ENCODE peak calls at places on chromosomes 11 and 22, in four cellular contexts. One of them, this sample, is unnamed.

GRCh38 chr11:26331911-26332571 is at the start of gene ANO3:
- DNase-seq in PC-3: peak
- DNase-seq in CD4-positive, alpha-beta T cell: no peak
- DNase-seq in tibial nerve: no peak
- DNase-seq in this sample: peak

GRCh38 chr22:49300241-49300640 is 527.4 kb downstream of the BRD1 start:
- DNase-seq in PC-3: no peak
- DNase-seq in CD4-positive, alpha-beta T cell: no peak
- DNase-seq in tibial nerve: no peak
- DNase-seq in this sample: no peak

GRCh38 chr11:96863520-96863919 is 473.7 kb downstream of the JRKL start:
- DNase-seq in PC-3: no peak
- DNase-seq in CD4-positive, alpha-beta T cell: no peak
- DNase-seq in tibial nerve: no peak
- DNase-seq in this sample: no peak

GRCh38 chr11:118911880-118912741 is 13.6 kb downstream of the BCL9L start:
- DNase-seq in PC-3: peak
- DNase-seq in CD4-positive, alpha-beta T cell: peak
- DNase-seq in tibial nerve: peak
- DNase-seq in this sample: peak

GRCh38 chr11:93407777-93408401 is 77.3 kb downstream of the DEUP1 start:
- DNase-seq in PC-3: no peak
- DNase-seq in CD4-positive, alpha-beta T cell: no peak
- DNase-seq in tibial nerve: no peak
- DNase-seq in this sample: peak

GRCh38 chr22:29382575-29383328 is 5.6 kb downstream of the AP1B1 start:
- DNase-seq in PC-3: no peak
- DNase-seq in CD4-positive, alpha-beta T cell: no peak
- DNase-seq in tibial nerve: no peak
- DNase-seq in this sample: no peak

GRCh38 chr11:113643701-113644100 is 62.4 kb downstream of the TMPRSS5 start:
- DNase-seq in PC-3: no peak
- DNase-seq in CD4-positive, alpha-beta T cell: no peak
- DNase-seq in tibial nerve: no peak
- DNase-seq in this sample: no peak

GRCh38 chr11:46693597-46694012 is 6.8 kb downstream of the ARHGAP1 start:
- DNase-seq in PC-3: no peak
- DNase-seq in CD4-positive, alpha-beta T cell: no peak
- DNase-seq in tibial nerve: no peak
- DNase-seq in this sample: no peak

GRCh38 chr11:88016392-88017020 is 158.7 kb downstream of the RAB38 start:
- DNase-seq in PC-3: peak
- DNase-seq in CD4-positive, alpha-beta T cell: peak
- DNase-seq in tibial nerve: peak
- DNase-seq in this sample: peak

GRCh38 chr22:33329398-33329797 is 271.2 kb upstream of the SYN3 start:
- DNase-seq in PC-3: no peak
- DNase-seq in CD4-positive, alpha-beta T cell: no peak
- DNase-seq in tibial nerve: no peak
- DNase-seq in this sample: no peak

GRCh38 chr11:70532728-70533127 is 134.4 kb downstream of the CTTN start:
- DNase-seq in PC-3: no peak
- DNase-seq in CD4-positive, alpha-beta T cell: no peak
- DNase-seq in tibial nerve: no peak
- DNase-seq in this sample: no peak

GRCh38 chr11:129440028-129440630 is 64.5 kb downstream of the BARX2 start:
- DNase-seq in PC-3: peak
- DNase-seq in CD4-positive, alpha-beta T cell: no peak
- DNase-seq in tibial nerve: no peak
- DNase-seq in this sample: peak

GRCh38 chr11:29166306-29166705 is 850.5 kb downstream of the KCNA4 start:
- DNase-seq in PC-3: no peak
- DNase-seq in CD4-positive, alpha-beta T cell: no peak
- DNase-seq in tibial nerve: no peak
- DNase-seq in this sample: no peak

GRCh38 chr11:12653729-12654128 is 20.5 kb upstream of the TEAD1 start:
- DNase-seq in PC-3: peak
- DNase-seq in CD4-positive, alpha-beta T cell: no peak
- DNase-seq in tibial nerve: no peak
- DNase-seq in this sample: no peak

GRCh38 chr22:49953027-49953679 is 7.4 kb upstream of the PIM3 start:
- DNase-seq in PC-3: no peak
- DNase-seq in CD4-positive, alpha-beta T cell: no peak
- DNase-seq in tibial nerve: no peak
- DNase-seq in this sample: no peak

GRCh38 chr11:5004429-5005274 is 10.0 kb downstream of the OR51L1 start:
- DNase-seq in PC-3: peak
- DNase-seq in CD4-positive, alpha-beta T cell: no peak
- DNase-seq in tibial nerve: no peak
- DNase-seq in this sample: peak

GRCh38 chr11:70281114-70281729 is 10.7 kb downstream of the PPFIA1 start:
- DNase-seq in PC-3: no peak
- DNase-seq in CD4-positive, alpha-beta T cell: no peak
- DNase-seq in tibial nerve: no peak
- DNase-seq in this sample: no peak

GRCh38 chr22:43923631-43924548 is at the start of gene PNPLA3:
- DNase-seq in PC-3: peak
- DNase-seq in CD4-positive, alpha-beta T cell: peak
- DNase-seq in tibial nerve: peak
- DNase-seq in this sample: peak

GRCh38 chr11:100585728-100586127 is 101.4 kb upstream of the ARHGAP42 start:
- DNase-seq in PC-3: no peak
- DNase-seq in CD4-positive, alpha-beta T cell: no peak
- DNase-seq in tibial nerve: no peak
- DNase-seq in this sample: no peak

GRCh38 chr11:132228756-132229325 is 858.4 kb downstream of the NTM start:
- DNase-seq in PC-3: no peak
- DNase-seq in CD4-positive, alpha-beta T cell: no peak
- DNase-seq in tibial nerve: no peak
- DNase-seq in this sample: no peak

GRCh38 chr11:122696662-122697061 is 41.1 kb downstream of the UBASH3B start:
- DNase-seq in PC-3: no peak
- DNase-seq in CD4-positive, alpha-beta T cell: peak
- DNase-seq in tibial nerve: no peak
- DNase-seq in this sample: no peak

GRCh38 chr11:34558211-34558610 is 44.6 kb upstream of the ELF5 start:
- DNase-seq in PC-3: peak
- DNase-seq in CD4-positive, alpha-beta T cell: no peak
- DNase-seq in tibial nerve: no peak
- DNase-seq in this sample: peak

GRCh38 chr22:19891350-19892248 is 36.9 kb upstream of the GNB1L start:
- DNase-seq in PC-3: peak
- DNase-seq in CD4-positive, alpha-beta T cell: peak
- DNase-seq in tibial nerve: no peak
- DNase-seq in this sample: peak

GRCh38 chr22:19892249-19892879 is 37.7 kb upstream of the GNB1L start:
- DNase-seq in PC-3: no peak
- DNase-seq in CD4-positive, alpha-beta T cell: peak
- DNase-seq in tibial nerve: no peak
- DNase-seq in this sample: peak

GRCh38 chr22:19889951-19890350 is 35.3 kb upstream of the GNB1L start:
- DNase-seq in PC-3: no peak
- DNase-seq in CD4-positive, alpha-beta T cell: peak
- DNase-seq in tibial nerve: no peak
- DNase-seq in this sample: no peak

GRCh38 chr22:19892925-19893324 is 38.3 kb upstream of the GNB1L start:
- DNase-seq in PC-3: no peak
- DNase-seq in CD4-positive, alpha-beta T cell: no peak
- DNase-seq in tibial nerve: no peak
- DNase-seq in this sample: no peak

DNA sequence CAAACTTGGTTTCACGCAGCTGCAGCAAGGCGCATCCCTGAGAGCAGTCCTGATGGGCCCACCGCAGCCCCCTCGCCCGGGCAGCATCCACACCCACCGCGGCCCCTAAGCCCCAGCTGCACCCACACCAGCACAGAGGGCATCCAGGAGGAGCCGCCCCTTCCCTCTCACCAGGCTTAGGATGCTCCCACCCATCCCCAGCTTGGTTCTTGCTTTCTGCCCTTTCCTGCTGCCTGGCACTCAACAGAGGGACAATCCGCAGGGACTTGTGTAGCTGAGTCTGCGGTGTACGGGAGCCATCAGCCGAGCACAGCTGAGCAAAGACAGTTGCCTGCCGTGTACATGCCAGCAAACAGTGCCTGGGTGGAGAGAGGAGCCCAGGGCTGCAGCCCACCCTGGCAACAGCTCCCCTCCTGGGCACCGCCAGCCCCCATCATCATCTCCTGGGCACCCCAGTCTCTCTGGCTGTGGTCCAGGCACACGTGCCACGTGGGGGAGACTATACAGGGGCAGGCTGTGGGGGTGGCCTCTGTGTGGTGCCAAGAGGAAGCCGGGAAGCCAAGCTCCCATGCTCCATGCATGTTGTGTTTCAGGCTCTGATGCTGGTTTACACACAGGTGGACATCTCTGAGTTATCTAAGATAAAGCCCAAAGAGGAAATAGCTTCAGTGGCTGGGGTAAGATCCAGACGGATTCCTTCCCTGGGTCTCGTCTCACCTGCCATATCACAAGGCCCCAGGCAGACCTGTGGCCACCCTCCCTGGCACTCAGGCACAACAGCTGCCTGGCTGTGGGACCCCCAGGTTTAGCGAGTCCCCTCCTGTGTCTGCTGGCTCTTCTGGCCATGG is 36.1 kb upstream of the GNB1L start:
- DNase-seq in PC-3: no peak
- DNase-seq in CD4-positive, alpha-beta T cell: no peak
- DNase-seq in tibial nerve: no peak
- DNase-seq in this sample: no peak
- H3K27ac ChIP-seq in PC-3: peak
- H3K27ac ChIP-seq in CD4-positive, alpha-beta T cell: peak
- H3K27ac ChIP-seq in tibial nerve: no peak
- H3K27ac ChIP-seq in this sample: peak

DNA sequence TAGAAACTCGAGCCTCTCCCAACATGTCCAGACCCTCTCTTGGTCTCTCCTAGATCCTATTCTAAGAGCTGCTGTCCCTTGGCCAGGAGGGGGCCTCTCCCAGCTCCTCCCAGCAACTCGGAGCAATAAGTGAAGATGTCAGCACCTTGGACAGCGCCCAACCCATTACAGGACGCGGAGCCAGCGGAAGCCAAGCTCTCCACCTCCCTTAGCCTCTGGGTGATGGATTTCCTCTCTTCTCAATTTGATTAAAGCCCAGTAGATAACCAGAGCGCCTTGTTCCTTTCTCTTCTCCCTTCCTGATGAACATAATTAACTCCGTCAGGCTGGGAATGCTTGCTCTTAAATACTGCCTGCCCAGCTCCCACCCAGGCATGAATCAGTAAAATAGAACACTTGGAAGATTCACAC is 26.2 kb upstream of the TPBGL start:
- DNase-seq in PC-3: peak
- DNase-seq in CD4-positive, alpha-beta T cell: peak
- DNase-seq in tibial nerve: peak
- DNase-seq in this sample: peak
- TF ChIP-seq CTCF in PC-3: peak
- TF ChIP-seq CTCF in CD4-positive, alpha-beta T cell: no peak
- TF ChIP-seq CTCF in tibial nerve: no peak
- TF ChIP-seq CTCF in this sample: peak

GRCh38 chr11:7596975-7597391 is 76.3 kb downstream of the CYB5R2 start:
- DNase-seq in PC-3: peak
- DNase-seq in CD4-positive, alpha-beta T cell: no peak
- DNase-seq in tibial nerve: no peak
- DNase-seq in this sample: peak

GRCh38 chr11:7597620-7598019 is 75.7 kb downstream of the CYB5R2 start:
- DNase-seq in PC-3: peak
- DNase-seq in CD4-positive, alpha-beta T cell: no peak
- DNase-seq in tibial nerve: no peak
- DNase-seq in this sample: peak

GRCh38 chr11:7593476-7593875 is 79.7 kb downstream of the PPFIBP2 start:
- DNase-seq in PC-3: no peak
- DNase-seq in CD4-positive, alpha-beta T cell: no peak
- DNase-seq in tibial nerve: no peak
- DNase-seq in this sample: no peak

GRCh38 chr11:7595016-7595869 is 78.1 kb downstream of the CYB5R2 start:
- DNase-seq in PC-3: no peak
- DNase-seq in CD4-positive, alpha-beta T cell: no peak
- DNase-seq in tibial nerve: no peak
- DNase-seq in this sample: no peak

DNA sequence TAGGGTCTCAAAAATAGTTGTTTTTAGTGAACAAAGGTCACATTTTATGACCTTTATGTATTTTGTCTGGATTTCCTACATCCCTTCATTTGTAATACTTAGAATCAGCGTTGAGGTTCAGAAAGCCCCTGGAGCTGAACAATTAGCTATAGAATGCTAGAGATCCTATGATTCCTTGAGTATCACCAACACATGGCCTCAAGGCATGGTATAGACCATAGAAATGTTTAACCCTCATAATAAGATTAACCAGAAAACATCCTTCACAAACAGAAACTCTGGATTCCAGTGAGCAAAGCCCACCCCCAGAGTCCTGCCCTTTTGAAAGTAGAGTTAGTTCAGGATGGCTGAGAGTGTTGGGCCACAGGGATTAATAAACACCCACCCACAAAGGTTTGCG is 77.3 kb downstream of the CYB5R2 start:
- DNase-seq in PC-3: no peak
- DNase-seq in CD4-positive, alpha-beta T cell: no peak
- DNase-seq in tibial nerve: no peak
- DNase-seq in this sample: no peak
- H3K27ac ChIP-seq in PC-3: no peak
- H3K27ac ChIP-seq in CD4-positive, alpha-beta T cell: no peak
- H3K27ac ChIP-seq in tibial nerve: peak
- H3K27ac ChIP-seq in this sample: no peak

GRCh38 chr11:86803136-86803535 is 2.8 kb downstream of the PRSS23 start:
- DNase-seq in PC-3: no peak
- DNase-seq in CD4-positive, alpha-beta T cell: no peak
- DNase-seq in tibial nerve: no peak
- DNase-seq in this sample: no peak

GRCh38 chr11:86802146-86802545 is 1.8 kb downstream of the PRSS23 start:
- DNase-seq in PC-3: no peak
- DNase-seq in CD4-positive, alpha-beta T cell: no peak
- DNase-seq in tibial nerve: no peak
- DNase-seq in this sample: no peak

GRCh38 chr11:86800956-86801264 is 568 bp downstream of the PRSS23 start:
- DNase-seq in PC-3: no peak
- DNase-seq in CD4-positive, alpha-beta T cell: no peak
- DNase-seq in tibial nerve: no peak
- DNase-seq in this sample: no peak

GRCh38 chr11:86803641-86804040 is 3.3 kb downstream of the PRSS23 start:
- DNase-seq in PC-3: peak
- DNase-seq in CD4-positive, alpha-beta T cell: no peak
- DNase-seq in tibial nerve: no peak
- DNase-seq in this sample: no peak

DNA sequence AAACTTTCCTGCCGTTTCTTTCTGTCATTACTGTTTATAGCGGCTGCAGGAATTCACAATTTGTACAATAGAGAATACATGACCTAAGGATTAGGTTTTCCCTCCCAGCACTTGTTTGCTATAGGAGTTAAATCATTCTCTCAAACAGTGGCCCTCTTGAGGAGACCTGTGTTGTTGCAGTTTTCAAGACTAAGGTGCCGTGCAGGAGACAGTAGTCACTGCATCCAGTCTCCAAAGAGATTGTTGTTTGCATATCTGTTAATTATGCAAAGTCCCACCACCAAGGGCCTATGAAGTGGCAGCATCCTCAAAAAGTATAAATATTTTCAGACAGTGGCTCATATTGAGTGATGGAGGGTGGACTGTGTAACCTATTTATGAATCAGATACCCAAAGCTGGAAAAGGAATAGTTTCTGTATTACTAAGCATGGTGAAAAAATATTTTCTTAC is 2.3 kb downstream of the PRSS23 start:
- DNase-seq in PC-3: peak
- DNase-seq in CD4-positive, alpha-beta T cell: no peak
- DNase-seq in tibial nerve: no peak
- DNase-seq in this sample: peak
- TF ChIP-seq CTCF in PC-3: peak
- TF ChIP-seq CTCF in CD4-positive, alpha-beta T cell: no peak
- TF ChIP-seq CTCF in tibial nerve: peak
- TF ChIP-seq CTCF in this sample: peak